ENCODE peak calls at places on chromosome X, in ten cellular contexts. R is HepG2; U is choroid plexus epithelial cell; E is colonic mucosa; C is heart left ventricle; O is CD8-positive, alpha-beta T cell; I is body of pancreas; J is HFFc6; T is GM23338; V is adrenal gland. Y is an unnamed sample.

GRCh38 chrX:40149286-40150175 is 51.8 kb upstream of the BCOR start:
- DNase-seq in R (no peak), U (no peak), E (no peak), C (peak; percentile 46), O (no peak), I (no peak), J (no peak), T (peak; percentile 29), V (no peak), Y (no peak)

GRCh38 chrX:84155938-84156337 is 32.1 kb downstream of the RPS6KA6 start:
- DNase-seq in R (no peak), U (no peak), E (no peak), C (no peak), O (no peak), I (no peak), J (no peak), T (no peak), V (no peak), Y (no peak)

GRCh38 chrX:8204169-8204935 is 33.3 kb upstream of the VCX2 start:
- DNase-seq in R (no peak), U (no peak), E (no peak), C (no peak), O (no peak), I (no peak), J (no peak), T (peak; percentile 3), V (no peak), Y (no peak)

GRCh38 chrX:72714471-72714916 is 388 bp upstream of the PHKA1 start:
- DNase-seq in R (peak; percentile 12), U (peak; percentile 78), E (peak; percentile 52), C (peak; percentile 67), O (no peak), I (peak; percentile 83), J (no peak), T (peak; percentile 64), V (peak; percentile 78), Y (peak; percentile 64)

GRCh38 chrX:39439910-39440733 is 638.9 kb downstream of the MID1IP1 start:
- DNase-seq in R (no peak), U (no peak), E (no peak), C (no peak), O (peak; percentile 13), I (no peak), J (no peak), T (no peak), V (no peak), Y (no peak)

GRCh38 chrX:106874075-106874474 is 29.1 kb downstream of the RIPPLY1 start:
- DNase-seq in R (peak; percentile 4), U (peak; percentile 52), E (no peak), C (no peak), O (no peak), I (no peak), J (peak; percentile 8), T (peak; percentile 38), V (no peak), Y (no peak)

GRCh38 chrX:153925739-153926593 is at the start of gene ARHGAP4:
- DNase-seq in R (no peak), U (no peak), E (no peak), C (no peak), O (peak; percentile 42), I (no peak), J (no peak), T (peak; percentile 44), V (no peak), Y (no peak)

GRCh38 chrX:38260231-38260630 is 39.6 kb upstream of the SRPX start:
- DNase-seq in R (peak; percentile 25), U (peak; percentile 53), E (peak; percentile 44), C (no peak), O (no peak), I (peak; percentile 6), J (no peak), T (peak; percentile 77), V (no peak), Y (peak; percentile 49)

GRCh38 chrX:44778254-44778653 is 65.6 kb upstream of the DUSP21 start:
- DNase-seq in R (no peak), U (no peak), E (no peak), C (no peak), O (no peak), I (no peak), J (no peak), T (no peak), V (no peak), Y (no peak)

DNA sequence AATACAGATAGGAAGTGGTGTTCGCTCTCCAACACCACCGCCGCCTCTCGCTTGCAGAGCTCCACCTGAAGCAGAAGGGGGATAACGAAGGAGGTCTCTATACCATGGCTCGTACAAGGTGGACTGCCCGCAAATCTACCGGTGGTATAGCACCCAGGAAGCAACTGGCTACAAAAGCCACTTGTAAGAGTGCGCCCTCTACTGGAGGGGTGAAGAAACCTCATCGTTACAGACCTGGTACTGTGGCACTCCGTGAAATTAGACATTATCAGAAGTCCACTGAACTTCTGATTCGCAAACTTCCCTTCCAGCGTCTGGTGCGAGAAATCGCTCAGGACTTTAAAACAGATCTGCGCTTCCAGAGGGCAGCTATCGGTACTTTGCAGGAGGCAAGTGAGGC is 5.2 kb upstream of the BMP15 start:
- DNase-seq in R (peak; percentile 4), U (no peak), E (peak; percentile 21), C (no peak), O (no peak), I (no peak), J (no peak), T (peak; percentile 38), V (no peak), Y (no peak)
- TF ChIP-seq CTCF in R (peak; percentile 28), U (peak; percentile 36), E (peak; percentile 44), C (no peak), O (no peak), I (no peak), J (no peak), T (peak; percentile 51), V (no peak), Y (no peak)

DNA sequence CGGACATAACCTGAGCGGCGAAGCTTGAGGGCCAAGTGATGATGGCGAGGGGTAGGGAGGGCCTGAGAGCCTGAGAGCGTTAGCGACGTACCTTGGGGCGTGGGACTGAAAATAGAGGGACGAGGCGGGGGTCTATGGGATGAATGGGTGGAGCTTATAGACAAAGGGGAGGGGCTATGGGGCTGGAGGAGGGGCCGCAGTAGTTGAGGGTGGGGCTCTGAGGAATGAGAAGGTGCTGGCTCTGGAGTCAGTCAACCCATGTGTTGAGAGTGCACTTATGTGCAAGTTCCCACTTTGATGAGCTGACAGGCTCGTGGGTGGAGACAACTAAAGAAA is 469 bp downstream of the TBC1D25 start:
- DNase-seq in R (peak; percentile 8), U (peak; percentile 61), E (peak; percentile 51), C (peak; percentile 40), O (peak; percentile 42), I (peak; percentile 38), J (peak; percentile 1), T (no peak), V (no peak), Y (no peak)
- TF ChIP-seq CTCF in R (no peak), U (no peak), E (no peak), C (no peak), O (no peak), I (peak; percentile 3), J (peak; percentile 6), T (no peak), V (peak; percentile 5), Y (no peak)

GRCh38 chrX:150062292-150063137 is 124.2 kb upstream of the EOLA2 start:
- DNase-seq in R (no peak), U (peak; percentile 44), E (peak; percentile 20), C (peak; percentile 42), O (no peak), I (peak; percentile 35), J (peak; percentile 81), T (no peak), V (peak; percentile 25), Y (no peak)
- TF ChIP-seq CTCF in R (no peak), U (peak; percentile 17), E (no peak), C (no peak), O (no peak), I (no peak), J (peak; percentile 15), T (no peak), V (peak; percentile 26), Y (no peak)

DNA sequence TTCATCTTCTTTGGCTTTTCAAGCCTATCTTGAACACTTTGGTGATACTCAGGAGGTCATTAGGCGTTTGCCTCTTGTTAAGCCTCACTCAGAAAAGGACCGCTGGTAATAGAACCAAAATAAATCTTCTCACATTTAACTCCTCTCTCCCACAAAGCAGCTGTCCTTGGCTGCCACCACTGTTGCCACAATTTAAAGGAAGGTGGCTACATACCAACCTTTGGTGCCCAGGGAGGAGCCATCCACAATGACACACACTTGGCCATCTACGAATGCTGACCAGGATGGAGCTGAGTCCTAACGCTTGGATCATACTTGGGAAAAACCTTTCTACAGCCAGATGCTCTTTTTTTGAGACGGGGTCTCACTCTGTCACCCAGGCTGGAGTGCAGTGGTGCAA is 210.2 kb downstream of the HS6ST2 start:
- DNase-seq in R (no peak), U (no peak), E (no peak), C (no peak), O (no peak), I (no peak), J (no peak), T (no peak), V (no peak), Y (no peak)
- TF ChIP-seq CTCF in R (no peak), U (no peak), E (no peak), C (no peak), O (no peak), I (no peak), J (no peak), T (no peak), V (no peak), Y (no peak)

GRCh38 chrX:87337267-87337666 is 180.3 kb upstream of the KLHL4 start:
- DNase-seq in R (no peak), U (peak; percentile 15), E (no peak), C (no peak), O (no peak), I (no peak), J (no peak), T (peak; percentile 1), V (no peak), Y (no peak)
- TF ChIP-seq CTCF in R (no peak), U (peak; percentile 27), E (no peak), C (no peak), O (no peak), I (no peak), J (no peak), T (peak; percentile 11), V (no peak), Y (no peak)

GRCh38 chrX:131068945-131069719 is 11.0 kb downstream of the ARHGAP36 start:
- DNase-seq in R (peak; percentile 10), U (peak; percentile 5), E (no peak), C (no peak), O (no peak), I (peak; percentile 35), J (no peak), T (peak; percentile 84), V (no peak), Y (peak; percentile 12)
- TF ChIP-seq CTCF in R (peak; percentile 67), U (peak; percentile 39), E (no peak), C (peak; percentile 26), O (no peak), I (peak; percentile 45), J (peak; percentile 38), T (peak; percentile 51), V (no peak), Y (no peak)

GRCh38 chrX:134543201-134543797 is 83.3 kb downstream of the HPRT1 start:
- DNase-seq in R (no peak), U (no peak), E (no peak), C (no peak), O (no peak), I (no peak), J (no peak), T (peak; percentile 41), V (no peak), Y (no peak)
- TF ChIP-seq CTCF in R (no peak), U (no peak), E (no peak), C (no peak), O (no peak), I (no peak), J (no peak), T (no peak), V (no peak), Y (no peak)

Y was measured in mucosa of descending colon.